ENCODE peak calls at places on chromosomes 16 and 17, in ten cellular contexts. R, Z, J, Q, M, C, H, P, W and I are unnamed samples.

GRCh38 chr17:55426851-55427586 is 5.4 kb upstream of the MMD start:
- DNase-seq in Z (peak), M (no peak), Q (no peak), J (peak), R (no peak), P (no peak), H (no peak), C (no peak), W (no peak), I (no peak)

GRCh38 chr16:27226476-27226875 is 23.1 kb downstream of the KDM8 start:
- DNase-seq in H (no peak), W (no peak), P (peak), C (peak), Z (no peak), M (no peak), J (peak), Q (no peak), R (no peak), I (no peak)

GRCh38 chr16:28491080-28491969 is 549 bp downstream of the CLN3 start:
- DNase-seq in R (no peak), C (peak), J (peak), P (peak), H (no peak), W (peak), M (peak), Z (peak), Q (peak), I (no peak)

GRCh38 chr17:50364715-50365114 is 8.3 kb downstream of the MRPL27 start:
- DNase-seq in H (no peak), C (no peak), Z (peak), P (no peak), R (no peak), M (no peak), Q (no peak), J (no peak), W (peak), I (no peak)

GRCh38 chr16:80923356-80923755 is 83.3 kb downstream of the CMC2 start:
- DNase-seq in Q (no peak), R (no peak), W (no peak), H (no peak), P (no peak), M (no peak), J (no peak), C (no peak), Z (no peak), I (no peak)

GRCh38 chr17:65561394-65562205 is at the start of gene AXIN2:
- DNase-seq in C (peak), Q (peak), Z (peak), J (peak), H (peak), M (peak), R (no peak), W (peak), P (peak), I (peak)

GRCh38 chr17:32482568-32483320 is 4.0 kb upstream of the CDK5R1 start:
- DNase-seq in R (no peak), C (no peak), W (no peak), P (peak), M (no peak), J (no peak), Z (peak), Q (no peak), H (no peak), I (peak)

GRCh38 chr17:1083451-1084187 is 86.7 kb downstream of the TIMM22 start:
- DNase-seq in W (no peak), C (peak), P (no peak), H (no peak), J (no peak), Q (no peak), Z (peak), R (no peak), M (no peak), I (no peak)

GRCh38 chr17:75181608-75182318 is 996 bp downstream of the SUMO2 start:
- DNase-seq in W (peak), J (peak), Z (peak), M (no peak), R (no peak), C (no peak), Q (peak), H (no peak), P (peak), I (no peak)

GRCh38 chr17:66507103-66507923 is 204.9 kb downstream of the PRKCA start:
- DNase-seq in Z (peak), J (peak), H (no peak), M (peak), Q (no peak), P (no peak), R (no peak), C (no peak), W (no peak), I (no peak)

GRCh38 chr16:27781981-27782880 is 232.3 kb downstream of the KATNIP start:
- DNase-seq in R (no peak), J (no peak), W (no peak), P (no peak), M (no peak), H (no peak), Z (no peak), C (no peak), Q (no peak), I (no peak)

GRCh38 chr17:9645858-9646555 is 690 bp downstream of the USP43 start:
- DNase-seq in R (no peak), C (peak), J (peak), W (peak), Z (peak), Q (peak), H (peak), P (no peak), M (peak), I (peak)

GRCh38 chr16:10896723-10897122 is 19.7 kb downstream of the CIITA start:
- DNase-seq in Z (no peak), Q (no peak), R (no peak), H (no peak), C (no peak), M (no peak), P (no peak), J (no peak), W (no peak), I (no peak)

GRCh38 chr17:36641877-36642845 is 40.8 kb downstream of the MRM1 start:
- DNase-seq in Z (peak), J (no peak), H (no peak), P (no peak), Q (peak), M (peak), W (peak), R (no peak), C (no peak), I (no peak)

GRCh38 chr17:74451557-74451956 is 14.9 kb upstream of the CD300A start:
- DNase-seq in H (no peak), Q (no peak), Z (no peak), M (no peak), R (no peak), P (no peak), W (no peak), J (no peak), C (no peak), I (no peak)

GRCh38 chr17:42421479-42422332 is 1.4 kb downstream of the CAVIN1 start:
- DNase-seq in Z (peak), R (no peak), W (peak), M (no peak), Q (peak), C (peak), P (no peak), J (peak), H (no peak), I (peak)

GRCh38 chr17:59837362-59838195 is 55.2 kb downstream of the TUBD1 start:
- DNase-seq in W (peak), P (no peak), C (peak), Q (peak), H (peak), Z (peak), R (peak), J (peak), M (peak), I (peak)

GRCh38 chr17:18966831-18967624 is 15.1 kb downstream of the SLC5A10 start:
- DNase-seq in C (peak), Q (peak), J (no peak), M (no peak), P (no peak), H (no peak), R (no peak), W (peak), Z (peak), I (no peak)

GRCh38 chr17:41486316-41486715 is 3.4 kb downstream of the KRT36 start:
- DNase-seq in C (no peak), W (no peak), R (no peak), P (no peak), M (no peak), H (no peak), Z (no peak), Q (no peak), J (no peak), I (no peak)

GRCh38 chr17:80248894-80249710 is 11.6 kb upstream of the RNF213 start:
- DNase-seq in W (no peak), R (no peak), J (no peak), M (no peak), H (no peak), Q (no peak), Z (no peak), P (no peak), C (no peak), I (no peak)

GRCh38 chr16:25198021-25198420 is 18.7 kb upstream of the AQP8 start:
- DNase-seq in P (no peak), W (no peak), Q (no peak), J (peak), R (no peak), Z (peak), C (no peak), M (peak), H (no peak), I (no peak)

GRCh38 chr16:50741808-50742520 is at the start of gene CYLD:
- DNase-seq in M (peak), J (peak), P (peak), W (peak), R (peak), Q (peak), H (peak), Z (peak), C (peak), I (peak)

GRCh38 chr17:38705803-38706624 is 941 bp downstream of the MLLT6 start:
- DNase-seq in P (peak), M (peak), J (peak), R (no peak), H (no peak), C (peak), Q (peak), Z (peak), W (peak), I (no peak)

GRCh38 chr16:63302841-63303240 is 1266.6 kb upstream of the CDH8 start:
- DNase-seq in W (no peak), H (no peak), Q (no peak), Z (no peak), P (no peak), C (no peak), J (no peak), M (no peak), R (no peak), I (no peak)

GRCh38 chr17:55513885-55514590 is 2.8 kb upstream of the SMIM36 start:
- DNase-seq in M (peak), C (peak), Q (peak), J (peak), Z (peak), P (peak), W (peak), H (no peak), R (no peak), I (peak)

GRCh38 chr17:72397223-72397667 is 276.4 kb downstream of the SOX9 start:
- DNase-seq in W (no peak), Z (no peak), J (no peak), H (no peak), R (no peak), P (no peak), C (no peak), M (no peak), Q (no peak), I (no peak)

GRCh38 chr17:4033751-4034251 is 69.6 kb upstream of the ATP2A3 start:
- DNase-seq in P (no peak), W (peak), R (no peak), Q (no peak), H (no peak), J (no peak), C (peak), M (no peak), Z (no peak), I (no peak)

GRCh38 chr17:56478836-56479447 is 114.6 kb upstream of the NOG start:
- DNase-seq in R (no peak), P (peak), C (no peak), Z (peak), H (no peak), M (peak), J (peak), Q (peak), W (peak), I (no peak)

GRCh38 chr17:53574038-53574437 is 248.7 kb upstream of the KIF2B start:
- DNase-seq in P (no peak), J (no peak), M (no peak), Q (no peak), C (no peak), Z (no peak), H (no peak), R (no peak), W (no peak), I (no peak)

GRCh38 chr17:59485018-59485417 is 80.4 kb upstream of the DHX40 start:
- DNase-seq in C (no peak), J (no peak), W (no peak), H (no peak), P (no peak), R (no peak), Q (no peak), Z (no peak), M (no peak), I (no peak)

GRCh38 chr16:878071-878784 is 77.7 kb upstream of the GNG13 start:
- DNase-seq in P (peak), H (no peak), J (no peak), M (peak), Z (no peak), R (no peak), Q (no peak), W (no peak), C (no peak), I (no peak)

GRCh38 chr17:8255499-8255898 is 6.4 kb downstream of the PFAS start:
- DNase-seq in M (peak), J (no peak), R (no peak), W (no peak), Z (no peak), Q (no peak), C (no peak), P (no peak), H (no peak), I (no peak)
- TF ChIP-seq CTCF in M (no peak), J (no peak), R (no peak), W (no peak), Z (no peak), Q (peak), C (no peak), P (no peak), H (no peak), I (no peak)

GRCh38 chr16:29641561-29641960 is 21.5 kb upstream of the SPN start:
- DNase-seq in W (no peak), P (no peak), J (no peak), Q (no peak), Z (peak), R (no peak), H (no peak), M (no peak), C (no peak), I (no peak)
- TF ChIP-seq CTCF in W (peak), P (no peak), J (no peak), Q (no peak), Z (no peak), R (no peak), H (peak), M (peak), C (no peak), I (peak)

GRCh38 chr17:78459696-78460095 is 81.2 kb downstream of the PGS1 start:
- DNase-seq in W (no peak), Q (no peak), M (no peak), P (no peak), H (no peak), C (no peak), J (no peak), R (no peak), Z (no peak), I (no peak)

GRCh38 chr17:78460951-78461944 is 82.8 kb downstream of the PGS1 start:
- DNase-seq in C (no peak), Z (no peak), Q (no peak), J (no peak), P (no peak), H (no peak), W (no peak), M (no peak), R (no peak), I (no peak)

GRCh38 chr17:78458739-78459335 is 80.4 kb downstream of the PGS1 start:
- DNase-seq in C (no peak), M (no peak), P (no peak), R (no peak), H (no peak), Q (no peak), J (no peak), W (no peak), Z (no peak), I (no peak)

GRCh38 chr17:78462148-78462547 is 83.7 kb downstream of the PGS1 start:
- DNase-seq in H (no peak), P (no peak), Q (no peak), R (no peak), C (no peak), W (no peak), M (no peak), J (no peak), Z (no peak), I (no peak)

GRCh38 chr17:78460176-78460675 is 81.8 kb downstream of the PGS1 start:
- DNase-seq in W (no peak), Q (no peak), H (no peak), J (no peak), R (no peak), C (no peak), P (no peak), Z (no peak), M (no peak), I (no peak)
- TF ChIP-seq CTCF in W (no peak), Q (no peak), H (no peak), J (no peak), R (no peak), C (no peak), P (no peak), Z (no peak), M (no peak), I (no peak)

DNA sequence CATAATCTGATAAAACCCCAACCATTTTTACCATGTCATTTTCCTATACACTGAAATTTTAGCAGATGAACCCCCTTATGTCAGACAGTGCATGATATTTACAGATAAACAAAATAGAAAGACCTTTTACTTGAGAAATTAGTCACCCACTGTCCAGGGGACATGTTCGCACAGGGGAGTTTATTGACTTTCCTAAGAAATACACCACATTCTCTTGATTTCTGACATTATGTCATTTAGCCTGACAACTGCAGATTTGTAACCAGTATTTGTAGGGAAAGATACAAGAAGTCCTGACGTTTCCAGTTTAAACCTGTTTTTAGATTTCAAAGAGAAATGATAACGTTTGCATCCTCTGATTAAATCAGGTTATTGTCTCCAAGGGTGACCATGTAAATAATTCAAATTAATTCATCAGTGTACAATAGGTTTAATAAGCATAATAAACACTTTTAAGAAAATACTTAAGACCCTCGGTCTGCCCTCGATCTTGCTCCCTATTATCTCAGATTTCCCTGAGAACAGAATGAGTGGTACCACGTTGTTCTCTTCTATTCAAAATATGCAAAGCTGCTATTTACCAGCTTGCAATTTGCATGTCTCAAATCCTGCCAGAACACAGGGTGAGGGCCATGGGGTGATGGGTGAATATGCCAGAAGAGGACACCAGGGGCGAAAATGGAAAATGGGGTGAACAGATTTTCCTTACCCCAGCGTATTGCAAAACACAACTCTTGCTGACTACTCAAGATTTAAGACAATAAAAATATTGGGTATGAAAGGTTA is 2.1 kb upstream of the LYRM9 start:
- DNase-seq in J (no peak), M (no peak), R (no peak), C (no peak), W (no peak), Q (no peak), H (no peak), P (no peak), Z (no peak), I (no peak)
- TF ChIP-seq CTCF in J (no peak), M (no peak), R (no peak), C (no peak), W (no peak), Q (no peak), H (peak), P (no peak), Z (no peak), I (no peak)

GRCh38 chr16:69083306-69083941 is 22.0 kb upstream of the HAS3 start:
- DNase-seq in R (no peak), Q (no peak), W (no peak), M (no peak), P (no peak), H (no peak), J (no peak), C (no peak), Z (no peak), I (no peak)
- TF ChIP-seq CTCF in R (no peak), Q (peak), W (no peak), M (peak), P (no peak), H (no peak), J (peak), C (no peak), Z (no peak), I (no peak)

GRCh38 chr17:27333410-27333980 is 39.6 kb downstream of the WSB1 start:
- DNase-seq in C (no peak), M (no peak), Q (no peak), Z (no peak), J (no peak), W (no peak), P (no peak), H (no peak), R (no peak), I (no peak)

GRCh38 chr17:27332052-27332403 is 38.1 kb downstream of the WSB1 start:
- DNase-seq in Z (no peak), R (no peak), W (no peak), P (no peak), M (no peak), J (no peak), H (no peak), Q (no peak), C (no peak), I (no peak)

GRCh38 chr17:27336217-27336616 is 42.3 kb downstream of the WSB1 start:
- DNase-seq in W (no peak), Z (no peak), H (no peak), Q (no peak), M (no peak), R (no peak), J (no peak), C (no peak), P (no peak), I (no peak)

GRCh38 chr17:27329146-27329805 is 35.4 kb downstream of the WSB1 start:
- DNase-seq in C (no peak), W (no peak), P (no peak), Q (no peak), Z (no peak), H (peak), R (no peak), J (no peak), M (no peak), I (no peak)

DNA sequence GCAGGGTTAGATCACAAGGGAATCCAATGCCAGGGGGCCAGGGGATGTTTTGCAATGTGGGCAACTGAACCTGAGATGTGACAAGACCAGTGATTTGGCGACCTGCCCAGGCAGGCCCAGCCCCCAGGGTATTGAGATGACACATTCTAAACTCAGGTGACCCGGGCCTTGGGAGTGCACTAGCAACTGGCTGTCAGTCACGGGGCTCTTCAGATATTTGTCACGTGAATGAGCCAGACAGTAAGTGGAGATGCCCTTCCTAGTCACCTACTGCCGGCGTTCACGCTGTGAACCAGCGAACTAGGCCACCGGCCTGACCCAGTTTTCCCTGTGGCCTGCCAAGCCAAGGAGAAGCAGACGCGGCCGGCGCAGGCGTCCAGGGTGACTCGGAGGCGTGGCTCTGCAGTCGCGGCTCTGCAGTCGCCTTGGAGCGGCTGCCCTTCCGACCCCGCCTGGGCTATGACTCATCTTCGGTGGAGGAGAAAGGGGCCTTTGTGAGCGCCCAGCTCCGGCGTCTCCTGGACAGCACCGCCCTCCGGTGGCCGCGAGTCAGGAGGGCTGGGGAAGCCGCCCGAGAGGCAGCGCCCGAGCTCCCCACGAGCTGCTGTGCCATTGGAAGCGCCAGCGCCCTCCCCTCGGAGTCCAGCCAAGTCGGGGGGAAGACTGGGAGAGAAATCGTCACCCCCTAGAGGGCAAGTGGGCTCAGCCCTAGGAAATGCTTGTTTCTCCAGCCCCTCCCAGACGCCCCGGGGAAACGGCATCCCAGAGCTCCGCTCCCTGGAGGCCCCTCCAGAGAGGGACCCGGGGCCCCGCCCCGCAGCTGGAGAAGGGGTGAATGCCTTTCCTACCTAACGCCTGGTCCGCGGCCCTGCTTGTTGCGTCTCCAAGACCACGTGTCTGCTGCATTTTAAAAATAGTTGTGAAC is 38.8 kb downstream of the WSB1 start:
- DNase-seq in W (peak), C (peak), R (peak), M (peak), J (peak), Q (peak), H (peak), P (peak), Z (peak), I (peak)
- TF ChIP-seq CTCF in W (peak), C (peak), R (peak), M (peak), J (peak), Q (peak), H (peak), P (peak), Z (peak), I (peak)